ENCODE peak calls at places on chromosomes 4 and X, in four cellular contexts. M, V, I and A are unnamed samples.

GRCh38 chrX:18565727-18566126 is 106.2 kb downstream of the RS1 start:
- DNase-seq in M (no peak), V (no peak), I (no peak), A (no peak)

GRCh38 chr4:154566639-154567204 is 3.9 kb downstream of the FGB start:
- DNase-seq in M (no peak), V (no peak), I (no peak), A (no peak)

GRCh38 chr4:19727141-19727540 is 524.6 kb upstream of the SLIT2 start:
- DNase-seq in M (no peak), V (no peak), I (no peak), A (no peak)

GRCh38 chr4:150078996-150079581 is 844 bp downstream of the DCLK2 start:
- DNase-seq in M (peak), V (no peak), I (no peak), A (no peak)

GRCh38 chrX:57074458-57074857 is 46.9 kb downstream of the SPIN2B start:
- DNase-seq in M (no peak), V (no peak), I (no peak), A (no peak)

GRCh38 chr4:187598246-187598645 is 397.3 kb upstream of the ZFP42 start:
- DNase-seq in M (no peak), V (no peak), I (no peak), A (no peak)

GRCh38 chr4:7007944-7008343 is 35.2 kb upstream of the TADA2B start:
- DNase-seq in M (no peak), V (peak), I (no peak), A (no peak)

GRCh38 chr4:37008199-37008598 is 236.3 kb upstream of the NWD2 start:
- DNase-seq in M (no peak), V (peak), I (no peak), A (no peak)

GRCh38 chr4:10237131-10237530 is 120.5 kb upstream of the WDR1 start:
- DNase-seq in M (no peak), V (no peak), I (no peak), A (no peak)

GRCh38 chr4:186037692-186038658 is 31.0 kb upstream of the TLR3 start:
- DNase-seq in M (peak), V (peak), I (peak), A (peak)

GRCh38 chr4:113943863-113944262 is 35.6 kb downstream of the ARSJ start:
- DNase-seq in M (no peak), V (no peak), I (no peak), A (no peak)

GRCh38 chr4:6939761-6940743 is 30.4 kb downstream of the TBC1D14 start:
- DNase-seq in M (no peak), V (no peak), I (no peak), A (peak)

GRCh38 chrX:44495091-44495490 is 47.6 kb downstream of the FUNDC1 start:
- DNase-seq in M (no peak), V (no peak), I (no peak), A (no peak)

GRCh38 chrX:104565791-104566687 is at the start of gene IL1RAPL2:
- DNase-seq in M (peak), V (peak), I (no peak), A (peak)

GRCh38 chrX:21725498-21725897 is 32.4 kb downstream of the SMPX start:
- DNase-seq in M (peak), V (peak), I (no peak), A (peak)

GRCh38 chrX:9604908-9605306 is 140.0 kb downstream of the TBL1X start:
- DNase-seq in M (no peak), V (no peak), I (no peak), A (no peak)

GRCh38 chrX:121581885-121582284 is 534.5 kb downstream of the GLUD2 start:
- DNase-seq in M (no peak), V (no peak), I (no peak), A (no peak)

GRCh38 chrX:262391-262909 is 18.7 kb upstream of the PLCXD1 start:
- DNase-seq in M (no peak), V (peak), I (no peak), A (no peak)

GRCh38 chrX:119236599-119237525 is 777 bp downstream of the PGRMC1 start:
- DNase-seq in M (peak), V (no peak), I (no peak), A (peak)

GRCh38 chr4:36183232-36183631 is 61.1 kb downstream of the ARAP2 start:
- DNase-seq in M (no peak), V (no peak), I (no peak), A (no peak)

GRCh38 chr4:125772680-125773079 is 457.9 kb downstream of the FAT4 start:
- DNase-seq in M (no peak), V (no peak), I (no peak), A (no peak)

GRCh38 chr4:4333265-4333706 is 43.2 kb downstream of the ZBTB49 start:
- DNase-seq in M (no peak), V (no peak), I (no peak), A (no peak)

GRCh38 chr4:115433501-115433900 is 320.1 kb upstream of the NDST4 start:
- DNase-seq in M (no peak), V (no peak), I (no peak), A (no peak)

GRCh38 chr4:142656178-142656577 is 189.9 kb downstream of the INPP4B start:
- DNase-seq in M (no peak), V (no peak), I (no peak), A (no peak)

GRCh38 chrX:109826954-109827708 is 94.1 kb upstream of the ACSL4 start:
- DNase-seq in M (no peak), V (peak), I (no peak), A (no peak)

GRCh38 chr4:108168213-108168671 is 490 bp downstream of the LEF1 start:
- DNase-seq in M (no peak), V (no peak), I (no peak), A (no peak)

GRCh38 chr4:157664726-157665125 is 444.2 kb downstream of the GRIA2 start:
- DNase-seq in M (no peak), V (no peak), I (no peak), A (no peak)

GRCh38 chrX:19388064-19388679 is 44.4 kb downstream of the PDHA1 start:
- DNase-seq in M (no peak), V (no peak), I (no peak), A (no peak)

GRCh38 chr4:179867300-179867878 is 2375.8 kb upstream of the TENM3 start:
- DNase-seq in M (peak), V (peak), I (peak), A (peak)

GRCh38 chr4:35689866-35690265 is 554.4 kb downstream of the ARAP2 start:
- DNase-seq in M (no peak), V (no peak), I (no peak), A (no peak)

GRCh38 chr4:40699648-40700047 is 50.1 kb upstream of the NSUN7 start:
- DNase-seq in M (no peak), V (no peak), I (no peak), A (no peak)

GRCh38 chr4:17654701-17655100 is 40.3 kb downstream of the MED28 start:
- DNase-seq in M (no peak), V (no peak), I (no peak), A (no peak)
- TF ChIP-seq FOXK2 in M (no peak), V (no peak), I (no peak), A (no peak)

GRCh38 chr4:153547520-153547919 is 81.4 kb downstream of the TMEM131L start:
- DNase-seq in M (no peak), V (no peak), I (no peak), A (no peak)

GRCh38 chr4:153553155-153553819 is 87.1 kb downstream of the TMEM131L start:
- DNase-seq in M (no peak), V (no peak), I (no peak), A (no peak)

GRCh38 chr4:153546273-153546672 is 80.1 kb downstream of the TMEM131L start:
- DNase-seq in M (no peak), V (no peak), I (no peak), A (no peak)

GRCh38 chr4:153545822-153546221 is 79.7 kb downstream of the TMEM131L start:
- DNase-seq in M (no peak), V (no peak), I (no peak), A (no peak)

GRCh38 chr4:153549401-153549800 is 83.2 kb downstream of the TMEM131L start:
- DNase-seq in M (no peak), V (no peak), I (no peak), A (no peak)
- TF ChIP-seq FOXK2 in M (no peak), V (no peak), I (no peak), A (no peak)

GRCh38 chr4:111064342-111064993 is 441.6 kb upstream of the PITX2 start:
- DNase-seq in M (no peak), V (no peak), I (peak), A (no peak)

GRCh38 chr4:111070390-111070789 is 447.5 kb upstream of the PITX2 start:
- DNase-seq in M (no peak), V (no peak), I (no peak), A (no peak)

GRCh38 chr4:111066887-111067286 is 444.0 kb upstream of the PITX2 start:
- DNase-seq in M (no peak), V (no peak), I (no peak), A (no peak)

GRCh38 chr4:111066001-111066400 is 443.1 kb upstream of the PITX2 start:
- DNase-seq in M (no peak), V (no peak), I (no peak), A (no peak)

DNA sequence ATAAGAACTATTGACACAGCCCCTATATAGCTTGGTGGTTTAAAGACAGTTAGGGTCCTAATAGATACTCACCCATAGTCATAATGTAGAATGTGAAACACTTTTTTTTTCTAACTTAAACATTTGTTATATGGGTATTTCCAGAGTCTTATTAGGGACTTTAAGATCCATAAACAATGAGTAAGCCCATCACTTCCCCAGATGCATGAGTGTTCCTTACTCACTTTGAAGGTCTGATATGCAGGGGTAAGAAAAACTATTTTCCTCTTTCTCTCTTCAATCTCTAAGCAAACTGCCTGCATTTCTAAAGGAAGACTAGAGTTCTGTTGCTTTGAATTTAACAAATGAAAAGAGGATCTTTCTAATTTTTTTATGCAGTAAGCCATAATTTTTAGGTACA is 443.6 kb upstream of the PITX2 start:
- DNase-seq in M (no peak), V (no peak), I (no peak), A (no peak)
- TF ChIP-seq FOXK2 in M (no peak), V (no peak), I (no peak), A (no peak)

GRCh38 chr4:81352476-81352875 is 119.2 kb downstream of the RASGEF1B start:
- DNase-seq in M (no peak), V (no peak), I (no peak), A (no peak)
- TF ChIP-seq FOXK2 in M (no peak), V (no peak), I (no peak), A (no peak)

GRCh38 chr4:121736735-121737351 is 28.1 kb downstream of the SMIM43 start:
- DNase-seq in M (peak), V (peak), I (no peak), A (peak)
- TF ChIP-seq FOXK2 in M (no peak), V (no peak), I (no peak), A (no peak)